ENCODE peak calls at places on chromosomes 4 and X, in six cellular contexts. F is thyroid gland, X is IMR-90, T is HCT116, I is breast epithelium, R is sigmoid colon. O is an unnamed sample. For H3K27me3, the result is how much of the 10 kb centered on the place peaks cover.

GRCh38 chr4:52861879-52862604 is at the start of gene RASL11B:
- DNase-seq in I (peak), T (peak), X (peak), R (peak), F (peak), O (peak)

GRCh38 chr4:99816611-99817309 is at the start of gene DAPP1:
- DNase-seq in R (peak), T (no peak), I (peak), F (peak), X (no peak), O (peak)

GRCh38 chr4:26229974-26230373 is 90.8 kb upstream of the RBPJ start:
- DNase-seq in X (no peak), F (no peak), R (no peak), I (no peak), T (no peak), O (no peak)

GRCh38 chrX:68186552-68187262 is 246.6 kb downstream of the OPHN1 start:
- DNase-seq in T (no peak), R (no peak), F (no peak), I (no peak), X (peak), O (no peak)

GRCh38 chr4:152454398-152455011 is 81.4 kb downstream of the FBXW7 start:
- DNase-seq in T (no peak), I (no peak), X (peak), R (no peak), F (no peak), O (no peak)

GRCh38 chr4:7323872-7324650 is 110.7 kb downstream of the PSAPL1 start:
- DNase-seq in I (no peak), R (no peak), X (no peak), T (peak), F (no peak), O (no peak)

GRCh38 chr4:73450398-73451004 is 14.5 kb downstream of the AFP start:
- DNase-seq in I (no peak), R (no peak), X (peak), F (peak), T (no peak), O (peak)

GRCh38 chrX:122586831-122587230 is 597.2 kb upstream of the GRIA3 start:
- DNase-seq in R (no peak), I (no peak), F (no peak), X (no peak), T (no peak), O (no peak)

GRCh38 chrX:149825424-149825823 is 43.7 kb downstream of the MAGEA9 start:
- DNase-seq in T (peak), I (no peak), F (peak), R (no peak), X (no peak), O (no peak)

GRCh38 chr4:159297088-159297487 is 194.2 kb downstream of the RAPGEF2 start:
- DNase-seq in T (no peak), X (peak), R (no peak), F (no peak), I (no peak), O (no peak)

GRCh38 chr4:6641164-6641970 is 882 bp downstream of the MRFAP1 start:
- DNase-seq in X (peak), I (peak), F (peak), R (no peak), T (no peak), O (peak)

GRCh38 chr4:148329751-148330150 is 112.5 kb downstream of the NR3C2 start:
- DNase-seq in T (no peak), I (no peak), R (no peak), X (no peak), F (no peak), O (no peak)

GRCh38 chr4:67198757-67199156 is 346.5 kb downstream of the CENPC start:
- DNase-seq in I (no peak), T (no peak), R (no peak), X (no peak), F (no peak), O (no peak)

GRCh38 chrX:148609766-148610698 is 109.6 kb downstream of the AFF2 start:
- DNase-seq in X (no peak), I (no peak), T (no peak), F (no peak), R (no peak), O (no peak)

GRCh38 chr4:138512766-138513165 is 270.6 kb upstream of the SLC7A11 start:
- DNase-seq in T (no peak), I (no peak), F (no peak), R (no peak), X (no peak), O (no peak)

GRCh38 chrX:48025561-48025960 is 18.8 kb downstream of the SPACA5 start:
- DNase-seq in F (peak), R (no peak), X (peak), T (peak), I (no peak), O (no peak)

GRCh38 chrX:40581333-40581910 is 652 bp downstream of the ATP6AP2 start:
- DNase-seq in X (peak), T (no peak), F (no peak), R (no peak), I (no peak), O (no peak)

GRCh38 chrX:8179653-8180052 is 8.6 kb upstream of the VCX2 start:
- DNase-seq in T (no peak), F (no peak), R (no peak), X (no peak), I (no peak), O (no peak)

GRCh38 chrX:2699959-2700358 is 8.9 kb downstream of the CD99 start:
- DNase-seq in R (no peak), T (no peak), X (no peak), I (no peak), F (no peak), O (no peak)

GRCh38 chr4:88969271-88969670 is 87.7 kb downstream of the FAM13A start:
- DNase-seq in R (no peak), I (no peak), X (no peak), T (no peak), F (no peak), O (no peak)

GRCh38 chr4:145772347-145772746 is 92.4 kb downstream of the C4orf51 start:
- DNase-seq in R (no peak), F (no peak), T (no peak), X (no peak), I (no peak), O (no peak)

GRCh38 chr4:74543983-74544382 is 99.0 kb downstream of the AREG start:
- DNase-seq in F (no peak), X (peak), I (no peak), T (no peak), R (no peak), O (no peak)

GRCh38 chrX:154006965-154007364 is 12.7 kb downstream of the IRAK1 start:
- DNase-seq in R (no peak), F (no peak), X (no peak), T (no peak), I (no peak), O (no peak)

GRCh38 chr4:183773790-183774189 is 114.7 kb downstream of the TRAPPC11 start:
- DNase-seq in R (no peak), X (no peak), F (no peak), I (no peak), T (no peak), O (no peak)

DNA sequence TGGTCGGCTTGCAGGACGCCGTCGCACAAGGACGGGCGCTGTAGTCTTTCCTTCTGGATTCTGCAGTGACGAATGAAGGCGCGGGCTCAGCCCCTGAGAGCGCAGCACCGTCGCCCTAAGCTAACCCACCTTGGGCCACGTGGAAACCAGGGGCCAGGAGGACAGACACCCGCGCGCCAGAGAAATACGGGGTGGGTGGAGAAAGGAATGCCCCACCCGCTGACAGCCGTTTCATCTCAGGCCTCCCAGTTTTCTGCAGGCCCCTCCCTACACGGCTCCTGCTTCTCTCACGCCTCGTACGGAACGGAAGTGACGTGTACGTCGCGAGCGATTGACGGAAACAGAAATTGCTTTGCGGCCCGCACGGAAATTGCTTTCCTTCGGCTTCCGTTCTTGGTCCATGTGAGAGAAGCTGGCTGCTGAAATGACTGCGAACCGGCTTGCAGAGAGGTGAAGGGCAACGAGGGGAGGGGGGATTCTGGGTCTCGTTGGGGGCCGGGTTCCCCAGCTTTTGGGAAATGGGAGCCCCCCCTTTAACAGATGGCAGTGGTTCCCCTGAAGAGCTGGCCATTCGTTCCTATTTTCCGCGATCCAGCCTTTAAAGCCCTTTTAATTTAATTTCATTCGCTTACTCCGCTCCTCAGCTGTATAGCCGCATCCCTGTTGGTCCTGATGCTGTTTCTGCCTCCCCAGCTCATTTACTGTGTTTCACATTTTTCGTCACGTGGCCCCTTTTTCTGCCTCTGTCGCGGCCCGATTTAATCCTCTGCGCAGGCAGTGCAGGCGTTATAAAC is at the start of gene UTP14A:
- DNase-seq in F (peak), R (peak), X (peak), I (peak), T (peak), O (peak)
- TF ChIP-seq POLR2A in F (peak), R (no peak), X (peak), I (no peak), T (peak), O (no peak)

DNA sequence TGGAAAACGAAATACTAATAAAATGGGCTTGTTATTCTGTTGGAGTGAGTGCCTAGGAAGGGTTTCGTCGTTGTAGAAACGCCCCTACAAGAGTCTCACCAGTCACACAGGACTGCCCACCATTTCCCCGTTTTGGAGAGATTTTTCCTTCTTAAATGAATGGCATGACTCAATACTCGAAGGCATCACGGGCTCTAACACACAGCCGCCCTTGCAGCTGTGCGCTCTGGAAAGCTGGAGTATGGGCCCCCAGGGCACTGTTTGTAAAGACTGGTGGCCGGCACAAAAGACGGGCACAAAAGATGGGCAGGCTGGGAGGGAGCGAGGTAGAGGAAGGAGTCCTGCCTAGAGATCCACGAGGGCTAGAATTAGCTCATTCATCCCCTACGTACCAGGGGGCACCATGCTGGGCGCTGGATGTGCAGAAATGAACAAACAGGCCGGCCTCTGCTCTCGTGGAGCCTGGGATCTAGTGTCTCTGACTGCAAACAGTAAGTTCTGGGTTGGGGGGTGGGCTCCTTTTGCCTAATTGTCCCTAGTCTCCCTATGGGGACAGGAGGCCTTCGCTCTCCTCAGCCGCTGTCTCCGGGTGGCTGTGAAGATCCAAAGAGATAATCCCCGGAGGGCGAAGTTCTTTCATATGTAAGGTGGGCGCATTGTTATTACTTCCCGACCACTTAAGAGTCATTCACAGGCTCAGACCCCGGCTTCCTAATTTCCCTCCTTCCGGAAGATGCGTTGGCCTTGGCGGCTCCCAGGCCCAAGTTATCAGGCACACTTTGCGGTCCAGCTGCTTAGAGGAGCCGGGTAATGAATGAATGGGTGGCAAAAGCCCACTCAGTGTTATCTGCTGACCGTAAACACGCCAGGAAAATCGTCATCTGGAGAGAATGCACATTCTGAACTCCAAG is 1.1 kb upstream of the SFRP2 start:
- DNase-seq in R (peak), F (no peak), T (no peak), X (no peak), I (no peak), O (no peak)
- H3K27me3 ChIP-seq in R (half or more), F (half or more), T (under half), X (half or more), I (half or more), O (half or more)

DNA sequence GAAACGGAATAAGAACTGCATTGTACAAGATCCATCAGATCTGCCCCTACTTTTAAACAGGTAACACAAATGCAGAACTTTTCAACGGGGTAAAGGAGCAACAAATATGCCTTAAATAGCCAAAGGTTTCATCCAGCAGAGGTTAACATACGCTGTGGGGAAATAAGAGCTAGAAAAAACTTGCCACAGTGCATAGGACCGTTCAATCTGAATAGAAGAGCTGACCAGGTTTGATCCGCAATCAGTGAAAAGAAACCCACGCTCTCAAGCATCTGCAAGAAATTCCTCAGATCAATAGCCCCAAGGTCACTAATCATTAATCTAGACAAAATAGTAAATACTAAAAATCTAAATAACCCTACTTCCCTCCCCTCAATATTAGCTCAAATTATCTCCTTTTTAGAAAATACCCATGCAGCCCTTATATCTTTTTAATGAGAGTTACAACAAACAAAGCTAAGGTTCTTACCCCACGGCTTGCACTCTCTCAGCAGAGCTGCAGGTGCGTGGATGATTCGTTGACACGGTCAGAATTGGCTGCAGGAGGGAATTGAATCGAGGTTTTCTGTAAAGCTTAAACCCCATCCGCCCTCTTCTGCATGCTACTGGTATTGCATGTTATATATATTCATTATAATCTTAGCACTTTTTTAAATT is at the start of gene TLR10:
- DNase-seq in I (no peak), X (peak), T (peak), R (no peak), F (peak), O (peak)
- TF ChIP-seq POLR2A in I (no peak), X (no peak), T (no peak), R (no peak), F (no peak), O (no peak)

DNA sequence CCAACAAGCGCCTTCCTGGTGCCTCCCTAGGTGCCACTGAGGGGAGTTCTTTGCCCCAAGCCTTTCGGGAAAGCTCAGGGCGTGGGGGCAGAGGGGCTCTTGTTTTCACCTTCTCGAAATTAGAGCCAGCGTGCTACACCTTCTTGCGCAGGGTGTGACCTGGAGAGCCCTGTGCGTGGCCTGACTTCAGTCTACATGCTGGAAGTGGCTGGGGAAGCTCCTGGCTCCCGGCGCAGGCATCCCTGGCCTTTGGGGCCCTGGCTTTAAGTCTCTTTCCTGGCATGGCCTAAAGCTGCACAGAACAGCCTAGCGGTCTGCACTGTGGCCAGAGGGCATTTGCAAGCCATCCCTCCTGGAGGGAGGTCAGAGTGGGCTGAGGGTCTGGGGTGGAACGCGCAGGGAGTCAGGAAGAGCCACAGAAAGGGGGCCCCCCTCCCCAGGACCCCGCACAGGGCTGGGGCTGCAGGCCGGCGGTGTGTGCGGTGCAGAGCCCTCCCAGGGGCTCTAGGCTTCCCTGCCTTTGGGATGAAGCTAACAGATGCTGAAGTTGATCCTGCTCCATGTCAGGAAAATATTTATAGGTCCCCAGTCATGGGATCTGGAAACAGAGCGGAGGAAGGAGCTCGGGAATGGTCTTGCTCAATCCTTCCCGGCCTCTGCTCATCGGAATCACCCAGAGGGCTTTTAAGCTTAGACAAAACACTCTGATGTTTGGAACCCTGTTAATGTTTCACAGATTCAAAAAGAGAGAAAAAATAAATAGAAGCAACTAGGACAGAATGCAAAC is 781 bp upstream of the SPON2 start:
- DNase-seq in I (peak), F (no peak), R (peak), T (no peak), X (peak), O (no peak)
- H3K27me3 ChIP-seq in I (under half), F (under half), R (under half), T (under half), X (under half), O (under half)